ENCODE peak calls at places on chromosomes 1 and 21, in four cellular contexts. J, K, H and Y are unnamed samples.
A peak's percentile ranks its signal among the peaks of the same experiment; 100 is the strongest.

GRCh38 chr1:183444243-183444642 is 26.1 kb upstream of the NMNAT2 start:
- DNase-seq in J (no peak), K (no peak), H (no peak), Y (no peak)

GRCh38 chr1:226738995-226739695 is at the start of gene ITPKB:
- DNase-seq in J (no peak), K (no peak), H (peak; percentile 45), Y (no peak)

GRCh38 chr1:184225501-184226487 is 161.0 kb upstream of the C1orf21 start:
- DNase-seq in J (no peak), K (no peak), H (no peak), Y (peak; percentile 58)

GRCh38 chr21:26846036-26846931 is 1.1 kb upstream of the ADAMTS1 start:
- DNase-seq in J (peak; percentile 90), K (peak; percentile 42), H (no peak), Y (peak; percentile 58)

GRCh38 chr1:33735624-33736023 is 128.3 kb upstream of the HMGB4 start:
- DNase-seq in J (no peak), K (no peak), H (no peak), Y (no peak)

GRCh38 chr1:218201601-218202000 is 83.5 kb upstream of the RRP15 start:
- DNase-seq in J (no peak), K (no peak), H (no peak), Y (no peak)

GRCh38 chr1:19725606-19726005 is 60.9 kb downstream of the HTR6 start:
- DNase-seq in J (no peak), K (no peak), H (no peak), Y (no peak)

GRCh38 chr1:37347104-37347503 is 127.3 kb upstream of the ZC3H12A start:
- DNase-seq in J (no peak), K (no peak), H (no peak), Y (no peak)

GRCh38 chr1:156444407-156445001 is 56.1 kb downstream of the MEF2D start:
- DNase-seq in J (peak; percentile 84), K (no peak), H (no peak), Y (peak; percentile 51)

GRCh38 chr1:183069562-183070216 is 46.5 kb downstream of the LAMC1 start:
- DNase-seq in J (no peak), K (no peak), H (no peak), Y (no peak)

GRCh38 chr1:53731779-53732305 is 7.1 kb downstream of the GLIS1 start:
- DNase-seq in J (no peak), K (no peak), H (no peak), Y (no peak)

GRCh38 chr1:57162607-57163235 is 196.9 kb upstream of the C8B start:
- DNase-seq in J (no peak), K (no peak), H (no peak), Y (no peak)

GRCh38 chr21:14741237-14741636 is 195.1 kb upstream of the SAMSN1 start:
- DNase-seq in J (no peak), K (no peak), H (no peak), Y (no peak)

GRCh38 chr21:29145354-29145782 is 14.9 kb downstream of the MAP3K7CL start:
- DNase-seq in J (no peak), K (no peak), H (no peak), Y (no peak)

GRCh38 chr1:26084091-26084561 is 16.7 kb upstream of the TRIM63 start:
- DNase-seq in J (no peak), K (no peak), H (no peak), Y (no peak)

GRCh38 chr1:19620786-19621185 is 23.3 kb upstream of the NBL1 start:
- DNase-seq in J (no peak), K (no peak), H (no peak), Y (no peak)

GRCh38 chr1:38076038-38076437 is 29.4 kb upstream of the POU3F1 start:
- DNase-seq in J (peak; percentile 93), K (peak; percentile 68), H (no peak), Y (no peak)

GRCh38 chr1:201215531-201216357 is 25.1 kb downstream of the IGFN1 start:
- DNase-seq in J (peak; percentile 51), K (no peak), H (no peak), Y (no peak)

GRCh38 chr1:195594322-195594721 is 1013.9 kb downstream of the KCNT2 start:
- DNase-seq in J (no peak), K (no peak), H (no peak), Y (no peak)

GRCh38 chr1:24357011-24357410 is 37.9 kb downstream of the GRHL3 start:
- DNase-seq in J (no peak), K (no peak), H (no peak), Y (no peak)

GRCh38 chr1:32768110-32768857 is 48.9 kb downstream of the YARS1 start:
- DNase-seq in J (no peak), K (no peak), H (no peak), Y (no peak)

GRCh38 chr1:58858344-58858673 is 74.5 kb upstream of the JUN start:
- DNase-seq in J (no peak), K (no peak), H (peak; percentile 5), Y (no peak)

GRCh38 chr1:171984850-171985485 is 143.7 kb downstream of the DNM3 start:
- DNase-seq in J (no peak), K (no peak), H (no peak), Y (no peak)

GRCh38 chr1:232627645-232628334 is 2.1 kb downstream of the SIPA1L2 start:
- DNase-seq in J (peak; percentile 59), K (no peak), H (no peak), Y (no peak)

GRCh38 chr1:43460988-43461693 is 7.4 kb upstream of the HYI start:
- DNase-seq in J (no peak), K (no peak), H (no peak), Y (no peak)

GRCh38 chr1:166902279-166902678 is 26.2 kb upstream of the TADA1 start:
- DNase-seq in J (no peak), K (no peak), H (no peak), Y (no peak)

GRCh38 chr1:154220970-154221814 is 437 bp downstream of the UBAP2L start:
- DNase-seq in J (peak; percentile 62), K (peak; percentile 35), H (peak; percentile 58), Y (peak; percentile 61)

GRCh38 chr1:147515046-147515869 is 26.0 kb upstream of the BCL9 start:
- DNase-seq in J (peak; percentile 55), K (no peak), H (no peak), Y (no peak)

GRCh38 chr1:162389021-162389818 is 7.7 kb downstream of the C1orf226 start:
- DNase-seq in J (peak; percentile 35), K (no peak), H (no peak), Y (no peak)

GRCh38 chr1:203127672-203128611 is at the start of gene ADORA1:
- DNase-seq in J (peak; percentile 93), K (peak; percentile 51), H (no peak), Y (peak; percentile 77)
- TF ChIP-seq CTCF in J (peak; percentile 69), K (peak; percentile 53), H (no peak), Y (peak; percentile 19)

GRCh38 chr1:117116090-117116783 is 5.3 kb downstream of the TRIM45 start:
- DNase-seq in J (no peak), K (no peak), H (no peak), Y (no peak)

GRCh38 chr1:117110774-117111173 is 10.8 kb downstream of the TRIM45 start:
- DNase-seq in J (no peak), K (no peak), H (no peak), Y (no peak)

GRCh38 chr1:117114816-117115215 is 6.7 kb downstream of the TRIM45 start:
- DNase-seq in J (no peak), K (no peak), H (no peak), Y (no peak)

GRCh38 chr1:117113199-117113598 is 8.3 kb downstream of the TRIM45 start:
- DNase-seq in J (no peak), K (no peak), H (no peak), Y (no peak)

GRCh38 chr1:117112063-117112462 is 9.5 kb downstream of the TRIM45 start:
- DNase-seq in J (no peak), K (no peak), H (no peak), Y (no peak)
- TF ChIP-seq CTCF in J (no peak), K (no peak), H (no peak), Y (no peak)

GRCh38 chr1:77313491-77313890 is 31.7 kb downstream of the AK5 start:
- DNase-seq in J (peak; percentile 81), K (no peak), H (no peak), Y (no peak)
- TF ChIP-seq CTCF in J (peak; percentile 77), K (peak; percentile 47), H (no peak), Y (no peak)

DNA sequence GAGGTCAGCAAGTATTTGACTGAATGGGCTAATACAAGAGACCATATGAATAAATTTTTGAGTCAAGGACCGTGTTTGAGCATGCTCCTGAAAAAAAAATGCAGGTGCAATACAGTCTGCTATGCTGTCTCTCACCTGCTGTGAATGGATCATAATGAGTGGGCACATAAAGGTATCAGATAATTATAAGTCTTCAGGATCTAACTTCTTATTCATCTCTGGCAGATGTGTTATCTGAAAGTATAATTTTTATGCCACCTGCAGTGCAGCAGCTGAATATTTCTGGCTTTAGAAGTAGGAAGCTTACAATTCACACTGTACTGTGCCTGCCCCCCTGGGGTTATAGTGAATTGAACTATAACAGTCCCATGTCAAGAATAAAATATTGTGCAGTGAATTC is 333.3 kb downstream of the MRPL39 start:
- DNase-seq in J (no peak), K (no peak), H (no peak), Y (no peak)
- TF ChIP-seq CTCF in J (no peak), K (no peak), H (no peak), Y (no peak)

DNA sequence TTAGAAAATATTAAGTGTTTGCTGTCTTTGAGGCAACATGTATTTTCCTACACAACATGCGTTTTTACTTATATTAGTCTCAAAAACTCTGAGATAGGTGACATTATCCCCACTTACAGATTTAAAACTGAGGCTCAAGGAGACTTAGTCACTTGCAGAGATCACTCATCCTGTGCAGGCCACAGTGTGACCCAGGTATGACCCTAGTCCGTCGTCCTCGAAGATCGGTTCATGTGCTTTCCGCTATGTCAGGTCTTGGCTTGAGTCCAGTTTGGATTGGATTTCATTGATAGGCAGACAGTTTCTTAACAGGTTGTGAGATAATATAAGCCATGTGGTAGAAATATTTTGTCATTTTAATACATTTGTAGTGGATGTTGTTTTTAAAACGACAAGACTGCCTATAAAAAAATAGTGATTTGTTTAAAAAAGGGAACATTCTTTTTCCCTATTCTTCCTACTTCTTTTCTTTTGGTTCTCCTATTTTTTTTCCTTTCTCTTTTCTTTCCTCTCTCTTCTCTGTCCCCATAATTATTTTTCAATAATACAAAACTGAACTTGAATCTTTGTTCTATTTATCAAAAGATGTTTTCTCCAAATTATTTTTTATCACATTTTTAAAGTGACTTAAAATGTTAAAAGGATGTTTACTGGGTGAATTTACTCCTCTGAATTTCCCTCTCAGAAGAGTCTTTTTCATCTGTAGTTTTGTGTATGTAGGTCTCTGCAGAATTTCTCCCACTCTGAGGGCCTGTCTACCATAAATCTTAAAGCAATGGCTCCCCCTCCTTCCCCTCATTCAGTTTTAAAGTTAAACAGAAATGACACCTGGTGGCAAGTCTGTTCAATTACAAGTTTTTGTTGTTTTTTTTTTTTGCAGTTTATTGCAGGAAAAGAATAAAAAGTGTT is 81.8 kb downstream of the PHTF1 start:
- DNase-seq in J (no peak), K (no peak), H (no peak), Y (no peak)
- TF ChIP-seq CTCF in J (peak; percentile 79), K (peak; percentile 73), H (peak; percentile 70), Y (peak; percentile 86)

DNA sequence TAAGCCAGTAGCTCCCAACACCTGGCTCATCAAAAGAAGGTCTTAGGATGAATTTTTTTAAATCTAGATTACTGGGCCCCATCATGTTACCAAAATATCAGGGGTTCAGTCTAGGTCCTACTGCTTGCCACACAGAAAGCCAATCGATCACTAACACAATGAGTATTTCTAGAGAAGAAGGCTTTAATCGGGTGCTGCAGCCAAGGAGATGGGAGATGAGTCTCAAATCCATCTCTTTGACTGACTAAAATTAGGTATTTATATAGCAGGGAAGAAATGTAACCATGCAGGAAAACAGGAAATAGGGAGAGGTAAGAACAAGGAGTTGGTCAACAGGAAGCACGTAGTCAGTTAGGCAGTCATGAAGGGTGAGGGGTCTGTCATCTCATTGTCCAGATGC is 288.2 kb downstream of the CEP170 start:
- DNase-seq in J (no peak), K (no peak), H (no peak), Y (no peak)
- TF ChIP-seq CTCF in J (no peak), K (no peak), H (no peak), Y (no peak)

GRCh38 chr1:35386954-35387353 is 118.4 kb downstream of the ZMYM4 start:
- DNase-seq in J (no peak), K (no peak), H (no peak), Y (no peak)
- TF ChIP-seq CTCF in J (no peak), K (no peak), H (no peak), Y (no peak)